ENCODE peak calls at places on chromosomes 6 and 20, in seven cellular contexts. One of them, this sample, is unnamed.

GRCh38 chr20:39880890-39881289 is 808.1 kb downstream of the MAFB start:
- DNase-seq in RWPE2: no peak
- DNase-seq in CD4-positive, CD25-positive, alpha-beta regulatory T cell: no peak
- DNase-seq in pancreas: no peak
- DNase-seq in H9: peak; percentile 36
- DNase-seq in cardiac muscle cell: peak; percentile 11
- DNase-seq in lower lobe of right lung: no peak
- DNase-seq in this sample: no peak

GRCh38 chr20:29497261-29497671 is 1760.2 kb upstream of the DEFB115 start:
- DNase-seq in RWPE2: peak; percentile 74
- DNase-seq in CD4-positive, CD25-positive, alpha-beta regulatory T cell: no peak
- DNase-seq in pancreas: peak; percentile 24
- DNase-seq in H9: no peak
- DNase-seq in cardiac muscle cell: peak; percentile 52
- DNase-seq in lower lobe of right lung: peak; percentile 36
- DNase-seq in this sample: peak; percentile 36

GRCh38 chr20:32909896-32910571 is 51.3 kb downstream of the EFCAB8 start:
- DNase-seq in RWPE2: peak; percentile 73
- DNase-seq in CD4-positive, CD25-positive, alpha-beta regulatory T cell: no peak
- DNase-seq in pancreas: no peak
- DNase-seq in H9: no peak
- DNase-seq in cardiac muscle cell: no peak
- DNase-seq in lower lobe of right lung: peak; percentile 36
- DNase-seq in this sample: no peak

GRCh38 chr6:76790881-76791280 is 672.4 kb downstream of the HTR1B start:
- DNase-seq in RWPE2: no peak
- DNase-seq in CD4-positive, CD25-positive, alpha-beta regulatory T cell: no peak
- DNase-seq in pancreas: no peak
- DNase-seq in H9: no peak
- DNase-seq in cardiac muscle cell: no peak
- DNase-seq in lower lobe of right lung: no peak
- DNase-seq in this sample: no peak

GRCh38 chr20:45044601-45045000 is 56.3 kb downstream of the KCNS1 start:
- DNase-seq in RWPE2: no peak
- DNase-seq in CD4-positive, CD25-positive, alpha-beta regulatory T cell: no peak
- DNase-seq in pancreas: no peak
- DNase-seq in H9: no peak
- DNase-seq in cardiac muscle cell: no peak
- DNase-seq in lower lobe of right lung: no peak
- DNase-seq in this sample: no peak

GRCh38 chr6:3455490-3456394 is 1.1 kb downstream of the SLC22A23 start:
- DNase-seq in RWPE2: no peak
- DNase-seq in CD4-positive, CD25-positive, alpha-beta regulatory T cell: no peak
- DNase-seq in pancreas: peak; percentile 67
- DNase-seq in H9: peak; percentile 44
- DNase-seq in cardiac muscle cell: no peak
- DNase-seq in lower lobe of right lung: peak; percentile 59
- DNase-seq in this sample: no peak

GRCh38 chr20:20461526-20461925 is 93.6 kb downstream of the INSM1 start:
- DNase-seq in RWPE2: no peak
- DNase-seq in CD4-positive, CD25-positive, alpha-beta regulatory T cell: no peak
- DNase-seq in pancreas: no peak
- DNase-seq in H9: no peak
- DNase-seq in cardiac muscle cell: no peak
- DNase-seq in lower lobe of right lung: no peak
- DNase-seq in this sample: no peak

GRCh38 chr20:23608251-23608846 is 2.6 kb upstream of the CST9 start:
- DNase-seq in RWPE2: no peak
- DNase-seq in CD4-positive, CD25-positive, alpha-beta regulatory T cell: no peak
- DNase-seq in pancreas: no peak
- DNase-seq in H9: peak; percentile 25
- DNase-seq in cardiac muscle cell: no peak
- DNase-seq in lower lobe of right lung: no peak
- DNase-seq in this sample: no peak

GRCh38 chr6:13175759-13176158 is 152.6 kb downstream of the TBC1D7 start:
- DNase-seq in RWPE2: no peak
- DNase-seq in CD4-positive, CD25-positive, alpha-beta regulatory T cell: no peak
- DNase-seq in pancreas: no peak
- DNase-seq in H9: peak; percentile 63
- DNase-seq in cardiac muscle cell: no peak
- DNase-seq in lower lobe of right lung: no peak
- DNase-seq in this sample: no peak

GRCh38 chr20:35699914-35700624 is 864 bp downstream of the ROMO1 start:
- DNase-seq in RWPE2: no peak
- DNase-seq in CD4-positive, CD25-positive, alpha-beta regulatory T cell: no peak
- DNase-seq in pancreas: no peak
- DNase-seq in H9: no peak
- DNase-seq in cardiac muscle cell: no peak
- DNase-seq in lower lobe of right lung: no peak
- DNase-seq in this sample: no peak

GRCh38 chr6:117354671-117355070 is 71.1 kb downstream of the ROS1 start:
- DNase-seq in RWPE2: no peak
- DNase-seq in CD4-positive, CD25-positive, alpha-beta regulatory T cell: no peak
- DNase-seq in pancreas: no peak
- DNase-seq in H9: no peak
- DNase-seq in cardiac muscle cell: no peak
- DNase-seq in lower lobe of right lung: no peak
- DNase-seq in this sample: no peak

GRCh38 chr6:106511274-106512047 is 117.8 kb downstream of the RTN4IP1 start:
- DNase-seq in RWPE2: no peak
- DNase-seq in CD4-positive, CD25-positive, alpha-beta regulatory T cell: peak; percentile 42
- DNase-seq in pancreas: peak; percentile 47
- DNase-seq in H9: peak; percentile 58
- DNase-seq in cardiac muscle cell: peak; percentile 53
- DNase-seq in lower lobe of right lung: peak; percentile 61
- DNase-seq in this sample: peak; percentile 58

GRCh38 chr6:132133734-132134490 is 182.7 kb upstream of the CCN2 start:
- DNase-seq in RWPE2: no peak
- DNase-seq in CD4-positive, CD25-positive, alpha-beta regulatory T cell: no peak
- DNase-seq in pancreas: no peak
- DNase-seq in H9: no peak
- DNase-seq in cardiac muscle cell: no peak
- DNase-seq in lower lobe of right lung: peak; percentile 44
- DNase-seq in this sample: no peak

GRCh38 chr6:35804996-35805736 is at the start of gene LHFPL5:
- DNase-seq in RWPE2: no peak
- DNase-seq in CD4-positive, CD25-positive, alpha-beta regulatory T cell: peak; percentile 28
- DNase-seq in pancreas: peak; percentile 53
- DNase-seq in H9: peak; percentile 83
- DNase-seq in cardiac muscle cell: peak; percentile 46
- DNase-seq in lower lobe of right lung: peak; percentile 55
- DNase-seq in this sample: peak; percentile 17

GRCh38 chr6:9834233-9834632 is 580.6 kb downstream of the TFAP2A start:
- DNase-seq in RWPE2: no peak
- DNase-seq in CD4-positive, CD25-positive, alpha-beta regulatory T cell: no peak
- DNase-seq in pancreas: no peak
- DNase-seq in H9: no peak
- DNase-seq in cardiac muscle cell: no peak
- DNase-seq in lower lobe of right lung: no peak
- DNase-seq in this sample: no peak

GRCh38 chr6:135323979-135324378 is 142.9 kb downstream of the MYB start:
- DNase-seq in RWPE2: no peak
- DNase-seq in CD4-positive, CD25-positive, alpha-beta regulatory T cell: no peak
- DNase-seq in pancreas: no peak
- DNase-seq in H9: no peak
- DNase-seq in cardiac muscle cell: no peak
- DNase-seq in lower lobe of right lung: no peak
- DNase-seq in this sample: no peak

GRCh38 chr6:113050979-113051378 is 703.8 kb downstream of the RFPL4B start:
- DNase-seq in RWPE2: no peak
- DNase-seq in CD4-positive, CD25-positive, alpha-beta regulatory T cell: no peak
- DNase-seq in pancreas: no peak
- DNase-seq in H9: peak; percentile 55
- DNase-seq in cardiac muscle cell: no peak
- DNase-seq in lower lobe of right lung: no peak
- DNase-seq in this sample: no peak

GRCh38 chr6:157304840-157305675 is 18.3 kb downstream of the TMEM242 start:
- DNase-seq in RWPE2: no peak
- DNase-seq in CD4-positive, CD25-positive, alpha-beta regulatory T cell: no peak
- DNase-seq in pancreas: no peak
- DNase-seq in H9: no peak
- DNase-seq in cardiac muscle cell: peak; percentile 35
- DNase-seq in lower lobe of right lung: no peak
- DNase-seq in this sample: no peak

GRCh38 chr6:24569811-24570210 is 75.0 kb downstream of the ALDH5A1 start:
- DNase-seq in RWPE2: no peak
- DNase-seq in CD4-positive, CD25-positive, alpha-beta regulatory T cell: no peak
- DNase-seq in pancreas: no peak
- DNase-seq in H9: no peak
- DNase-seq in cardiac muscle cell: no peak
- DNase-seq in lower lobe of right lung: no peak
- DNase-seq in this sample: no peak

GRCh38 chr6:138567052-138567451 is 67.8 kb upstream of the NHSL1 start:
- DNase-seq in RWPE2: no peak
- DNase-seq in CD4-positive, CD25-positive, alpha-beta regulatory T cell: no peak
- DNase-seq in pancreas: no peak
- DNase-seq in H9: no peak
- DNase-seq in cardiac muscle cell: no peak
- DNase-seq in lower lobe of right lung: no peak
- DNase-seq in this sample: no peak

GRCh38 chr6:18022398-18023231 is 35.2 kb upstream of the KIF13A start:
- DNase-seq in RWPE2: no peak
- DNase-seq in CD4-positive, CD25-positive, alpha-beta regulatory T cell: no peak
- DNase-seq in pancreas: no peak
- DNase-seq in H9: peak; percentile 81
- DNase-seq in cardiac muscle cell: peak; percentile 83
- DNase-seq in lower lobe of right lung: no peak
- DNase-seq in this sample: no peak

GRCh38 chr6:24520929-24521546 is 26.3 kb downstream of the ALDH5A1 start:
- DNase-seq in RWPE2: no peak
- DNase-seq in CD4-positive, CD25-positive, alpha-beta regulatory T cell: peak; percentile 34
- DNase-seq in pancreas: no peak
- DNase-seq in H9: peak; percentile 75
- DNase-seq in cardiac muscle cell: peak; percentile 46
- DNase-seq in lower lobe of right lung: peak; percentile 69
- DNase-seq in this sample: peak; percentile 32

GRCh38 chr6:153056308-153056707 is 53.8 kb upstream of the MTRF1L start:
- DNase-seq in RWPE2: no peak
- DNase-seq in CD4-positive, CD25-positive, alpha-beta regulatory T cell: no peak
- DNase-seq in pancreas: no peak
- DNase-seq in H9: no peak
- DNase-seq in cardiac muscle cell: no peak
- DNase-seq in lower lobe of right lung: no peak
- DNase-seq in this sample: no peak

GRCh38 chr6:87396595-87397392 is 11.0 kb upstream of the CFAP206 start:
- DNase-seq in RWPE2: no peak
- DNase-seq in CD4-positive, CD25-positive, alpha-beta regulatory T cell: no peak
- DNase-seq in pancreas: no peak
- DNase-seq in H9: no peak
- DNase-seq in cardiac muscle cell: no peak
- DNase-seq in lower lobe of right lung: no peak
- DNase-seq in this sample: no peak

DNA sequence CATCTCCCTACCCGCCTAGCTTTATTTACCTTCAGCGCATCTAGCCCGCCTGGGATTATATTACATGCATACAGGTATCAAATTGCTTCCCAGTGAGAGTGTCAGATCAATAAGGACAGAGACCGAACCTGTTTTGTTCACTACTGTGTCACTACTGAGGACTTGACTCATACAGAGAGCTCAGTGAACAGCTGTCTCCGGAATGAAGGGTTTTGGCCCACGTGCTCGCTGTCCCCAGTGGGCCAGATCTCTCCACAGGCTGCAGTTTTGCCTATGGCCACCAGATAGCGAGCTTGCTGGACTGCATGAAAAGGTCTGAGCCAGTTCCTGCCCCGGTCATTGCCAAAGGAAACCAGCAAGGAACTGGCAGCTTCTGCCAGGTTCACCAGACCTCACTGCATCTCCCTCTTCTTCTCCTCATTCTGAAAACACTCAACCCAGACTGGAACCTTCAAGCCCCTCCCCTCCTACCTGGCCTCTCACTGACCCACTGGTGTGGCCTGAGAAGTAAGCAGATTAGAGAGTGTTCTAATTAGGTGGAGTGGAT is 150.8 kb downstream of the ZMYND8 start:
- DNase-seq in RWPE2: no peak
- DNase-seq in CD4-positive, CD25-positive, alpha-beta regulatory T cell: no peak
- DNase-seq in pancreas: no peak
- DNase-seq in H9: peak; percentile 78
- DNase-seq in cardiac muscle cell: peak; percentile 87
- DNase-seq in lower lobe of right lung: peak; percentile 77
- DNase-seq in this sample: no peak
- H3K27ac ChIP-seq in RWPE2: no peak overlapping the region
- H3K27ac ChIP-seq in CD4-positive, CD25-positive, alpha-beta regulatory T cell: no peak overlapping the region
- H3K27ac ChIP-seq in pancreas: no peak overlapping the region
- H3K27ac ChIP-seq in H9: no peak overlapping the region
- H3K27ac ChIP-seq in cardiac muscle cell: no peak overlapping the region
- H3K27ac ChIP-seq in lower lobe of right lung: no peak overlapping the region
- H3K27ac ChIP-seq in this sample: no peak overlapping the region

GRCh38 chr20:63188159-63188442 is 27.8 kb downstream of the YTHDF1 start:
- DNase-seq in RWPE2: no peak
- DNase-seq in CD4-positive, CD25-positive, alpha-beta regulatory T cell: no peak
- DNase-seq in pancreas: no peak
- DNase-seq in H9: no peak
- DNase-seq in cardiac muscle cell: no peak
- DNase-seq in lower lobe of right lung: no peak
- DNase-seq in this sample: no peak
- H3K9me3 ChIP-seq in RWPE2: no peaks in the 10 kb centered on the region
- H3K9me3 ChIP-seq in CD4-positive, CD25-positive, alpha-beta regulatory T cell: no peaks in the 10 kb centered on the region
- H3K9me3 ChIP-seq in pancreas: no peaks in the 10 kb centered on the region
- H3K9me3 ChIP-seq in H9: no peaks in the 10 kb centered on the region
- H3K9me3 ChIP-seq in cardiac muscle cell: no peaks in the 10 kb centered on the region
- H3K9me3 ChIP-seq in lower lobe of right lung: no peaks in the 10 kb centered on the region
- H3K9me3 ChIP-seq in this sample: no peaks in the 10 kb centered on the region

DNA sequence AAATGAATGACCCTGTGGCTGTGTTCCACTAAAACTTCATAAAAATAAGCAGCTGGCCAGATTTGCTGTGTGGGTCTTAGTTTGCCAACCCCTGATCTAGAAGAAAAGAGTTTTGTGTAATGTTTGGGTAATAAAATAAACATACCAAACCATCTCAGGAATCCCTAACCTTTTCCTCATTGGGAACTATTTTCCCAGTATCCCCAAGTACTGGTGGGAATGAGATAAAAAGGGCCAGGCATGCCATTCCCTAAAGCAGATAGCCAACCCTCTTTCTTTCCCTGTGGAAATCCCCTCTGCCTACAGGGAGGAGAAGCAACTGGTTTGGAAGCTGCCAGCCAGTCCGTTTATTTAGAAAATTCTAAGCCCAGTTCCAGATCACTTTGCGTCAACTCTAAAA is 169.1 kb upstream of the AKAP12 start:
- DNase-seq in RWPE2: no peak
- DNase-seq in CD4-positive, CD25-positive, alpha-beta regulatory T cell: no peak
- DNase-seq in pancreas: no peak
- DNase-seq in H9: no peak
- DNase-seq in cardiac muscle cell: peak; percentile 67
- DNase-seq in lower lobe of right lung: no peak
- DNase-seq in this sample: no peak
- H3K27ac ChIP-seq in RWPE2: no peak overlapping the region
- H3K27ac ChIP-seq in CD4-positive, CD25-positive, alpha-beta regulatory T cell: no peak overlapping the region
- H3K27ac ChIP-seq in pancreas: peak overlapping the region; percentile 17
- H3K27ac ChIP-seq in H9: no peak overlapping the region
- H3K27ac ChIP-seq in cardiac muscle cell: peak overlapping the region; percentile 86
- H3K27ac ChIP-seq in lower lobe of right lung: peak overlapping the region; percentile 63
- H3K27ac ChIP-seq in this sample: no peak overlapping the region

DNA sequence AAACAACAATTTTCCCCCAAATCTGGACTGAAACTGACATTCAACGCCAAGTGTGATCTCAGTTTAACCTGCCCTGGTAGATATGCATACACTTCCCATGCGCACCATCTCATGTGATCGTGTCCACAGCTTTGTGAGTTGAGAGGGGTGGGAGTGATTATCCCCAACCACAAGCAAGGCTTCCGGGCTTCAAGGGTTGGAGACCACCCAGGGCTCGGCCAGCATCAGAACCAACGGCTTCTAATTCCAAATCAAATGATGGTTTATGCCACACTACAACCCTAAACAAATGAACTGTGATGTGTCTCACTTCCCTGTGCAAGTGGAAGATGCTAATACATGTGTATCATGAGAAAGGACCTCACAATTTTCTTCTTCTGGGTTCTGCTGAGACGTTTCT is 515 bp upstream of the TGM3 start:
- DNase-seq in RWPE2: no peak
- DNase-seq in CD4-positive, CD25-positive, alpha-beta regulatory T cell: no peak
- DNase-seq in pancreas: no peak
- DNase-seq in H9: no peak
- DNase-seq in cardiac muscle cell: no peak
- DNase-seq in lower lobe of right lung: no peak
- DNase-seq in this sample: no peak
- H3K9me3 ChIP-seq in RWPE2: no peaks in the 10 kb centered on the region
- H3K9me3 ChIP-seq in CD4-positive, CD25-positive, alpha-beta regulatory T cell: no peaks in the 10 kb centered on the region
- H3K9me3 ChIP-seq in pancreas: no peaks in the 10 kb centered on the region
- H3K9me3 ChIP-seq in H9: no peaks in the 10 kb centered on the region
- H3K9me3 ChIP-seq in cardiac muscle cell: no peaks in the 10 kb centered on the region
- H3K9me3 ChIP-seq in lower lobe of right lung: no peaks in the 10 kb centered on the region
- H3K9me3 ChIP-seq in this sample: no peaks in the 10 kb centered on the region